ENCODE peak calls at places on chromosomes 4 and X, in four cellular contexts. P is SK-N-SH, D is A549, A is GM12878. G is an unnamed sample.

GRCh38 chr4:184459413-184459812 is 14.9 kb downstream of the IRF2 start:
- DNase-seq in D (no peak), A (no peak), P (no peak), G (no peak)

GRCh38 chr4:3522651-3523050 is 9.6 kb downstream of the LRPAP1 start:
- DNase-seq in A (no peak), P (no peak), D (no peak), G (no peak)

GRCh38 chrX:96314974-96315373 is 369.7 kb upstream of the DIAPH2 start:
- DNase-seq in D (peak; percentile 23), A (no peak), P (no peak), G (peak; percentile 0)

GRCh38 chr4:166501941-166502382 is 628.9 kb downstream of the TLL1 start:
- DNase-seq in P (peak; percentile 38), D (peak; percentile 52), A (no peak), G (peak; percentile 40)

GRCh38 chr4:48346594-48346993 is 5.3 kb downstream of the SLAIN2 start:
- DNase-seq in D (no peak), P (no peak), A (no peak), G (no peak)

GRCh38 chr4:189202182-189202868 is 738.3 kb upstream of the FRG1 start:
- DNase-seq in A (no peak), D (peak; percentile 73), P (peak; percentile 45), G (peak; percentile 9)

GRCh38 chr4:170306208-170306607 is 216.5 kb upstream of the AADAT start:
- DNase-seq in D (no peak), A (no peak), P (no peak), G (no peak)

GRCh38 chr4:169464080-169464479 is 148.3 kb downstream of the NEK1 start:
- DNase-seq in A (no peak), P (no peak), D (no peak), G (no peak)

GRCh38 chr4:140426610-140427103 is 791 bp downstream of the CLGN start:
- DNase-seq in D (no peak), A (no peak), P (peak; percentile 74), G (peak; percentile 3)

GRCh38 chr4:83358410-83358809 is 23.8 kb upstream of the HPSE start:
- DNase-seq in D (peak; percentile 37), P (no peak), A (no peak), G (peak; percentile 34)

GRCh38 chr4:11585506-11585905 is 156.8 kb upstream of the HS3ST1 start:
- DNase-seq in D (peak; percentile 17), A (no peak), P (no peak), G (no peak)

GRCh38 chrX:46198858-46199257 is 346.4 kb downstream of the ZNF674 start:
- DNase-seq in D (peak; percentile 81), A (no peak), P (no peak), G (peak; percentile 73)

GRCh38 chr4:147515220-147515936 is 34.5 kb downstream of the EDNRA start:
- DNase-seq in A (no peak), P (no peak), D (no peak), G (no peak)
- TF ChIP-seq MAX in A (no peak), P (no peak), D (no peak), G (no peak)

GRCh38 chr4:105280338-105280809 is 133.7 kb downstream of the TET2 start:
- DNase-seq in P (no peak), A (no peak), D (no peak), G (no peak)
- TF ChIP-seq PBX3 in P (peak; percentile 73), A (no peak), D (no peak), G (no peak)

GRCh38 chrX:130106071-130106470 is 4.2 kb downstream of the ELF4 start:
- DNase-seq in A (no peak), D (no peak), P (peak; percentile 9), G (no peak)
- TF ChIP-seq MAX in A (no peak), D (no peak), P (no peak), G (no peak)

GRCh38 chr4:99301376-99302164 is 10.8 kb upstream of the ADH1A start:
- DNase-seq in P (no peak), A (no peak), D (no peak), G (no peak)
- TF ChIP-seq PBX3 in P (no peak), A (no peak), D (no peak), G (no peak)

DNA sequence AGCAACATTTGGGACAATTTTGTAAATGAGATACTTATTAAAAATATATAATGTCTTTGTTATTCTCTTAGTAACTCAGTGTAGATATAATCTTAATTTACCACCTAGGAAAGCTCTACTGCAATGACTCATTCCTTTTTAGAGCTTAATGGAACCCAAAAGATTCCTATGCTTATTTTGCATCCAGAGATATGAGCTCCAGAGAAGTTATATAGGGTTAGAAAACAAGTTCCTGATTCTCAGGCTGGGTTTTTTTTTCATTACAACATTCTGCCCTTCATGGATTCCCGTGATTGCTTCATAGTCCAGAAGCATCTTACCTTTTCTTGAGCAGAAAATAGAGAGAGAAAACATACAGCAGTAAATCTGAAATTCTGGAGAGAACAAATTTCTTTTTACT is 57.9 kb upstream of the CXCL8 start:
- DNase-seq in D (no peak), P (no peak), A (no peak), G (no peak)
- TF ChIP-seq MAX in D (no peak), P (no peak), A (no peak), G (no peak)

DNA sequence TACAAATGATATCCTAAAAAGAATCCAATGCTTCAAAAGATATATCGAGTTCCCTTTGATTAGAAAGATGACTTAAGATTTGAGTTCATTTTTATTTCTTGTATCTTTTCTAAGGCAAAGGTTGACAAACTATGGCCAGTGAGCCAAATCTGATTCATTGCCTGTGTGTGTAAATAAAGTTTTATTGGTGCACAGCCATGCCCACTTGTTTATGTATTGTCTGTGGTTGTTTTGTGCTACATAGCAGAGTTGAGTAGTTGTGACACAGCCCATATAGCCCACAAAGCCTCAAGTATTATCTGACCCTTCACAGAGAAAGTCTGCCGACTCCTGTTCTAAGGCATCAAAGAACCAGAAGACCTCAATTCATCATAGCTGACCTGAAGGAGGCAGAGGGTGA is 32.2 kb upstream of the EIF1AX start:
- DNase-seq in A (no peak), P (no peak), D (no peak), G (no peak)
- TF ChIP-seq PBX3 in A (no peak), P (no peak), D (no peak), G (no peak)

G was measured in HepG2.